ENCODE peak calls at places on chromosomes 2 and 18, in five cellular contexts. N, R, S, F and E are unnamed samples.

GRCh38 chr2:15547100-15547499 is 14.0 kb downstream of the NBAS start:
- DNase-seq in N (no peak), R (no peak), S (peak), F (no peak), E (no peak)

GRCh38 chr2:15828576-15828975 is 111.8 kb upstream of the MYCN start:
- DNase-seq in N (no peak), R (no peak), S (no peak), F (no peak), E (no peak)

GRCh38 chr2:204353823-204354222 is 191.5 kb upstream of the PARD3B start:
- DNase-seq in N (no peak), R (no peak), S (peak), F (no peak), E (no peak)

GRCh38 chr2:158060862-158061435 is 40.7 kb upstream of the UPP2 start:
- DNase-seq in N (no peak), R (peak), S (peak), F (no peak), E (no peak)

GRCh38 chr18:74896390-74896991 is 298.8 kb downstream of the ZNF407 start:
- DNase-seq in N (peak), R (peak), S (peak), F (no peak), E (peak)

GRCh38 chr18:67599277-67599676 is 82.8 kb upstream of the DSEL start:
- DNase-seq in N (no peak), R (no peak), S (peak), F (no peak), E (no peak)

GRCh38 chr18:5237723-5238370 is 40.8 kb upstream of the AKAIN1 start:
- DNase-seq in N (peak), R (peak), S (peak), F (peak), E (peak)

GRCh38 chr2:120305296-120305695 is 40.6 kb upstream of the INHBB start:
- DNase-seq in N (peak), R (no peak), S (no peak), F (no peak), E (no peak)

GRCh38 chr2:124001681-124002080 is 23.4 kb upstream of the CNTNAP5 start:
- DNase-seq in N (no peak), R (no peak), S (no peak), F (no peak), E (no peak)

GRCh38 chr2:125736306-125736705 is 919.7 kb upstream of the GYPC start:
- DNase-seq in N (no peak), R (no peak), S (no peak), F (no peak), E (no peak)

GRCh38 chr2:113980946-113981345 is 91.1 kb downstream of the ACTR3 start:
- DNase-seq in N (no peak), R (no peak), S (peak), F (no peak), E (peak)

GRCh38 chr2:173983414-173983871 is 18.3 kb upstream of the SP3 start:
- DNase-seq in N (peak), R (no peak), S (peak), F (no peak), E (no peak)

GRCh38 chr2:222982010-222982908 is 69.7 kb upstream of the KCNE4 start:
- DNase-seq in N (peak), R (peak), S (peak), F (peak), E (no peak)

GRCh38 chr2:210681481-210681880 is 125.1 kb downstream of the CPS1 start:
- DNase-seq in N (no peak), R (no peak), S (no peak), F (no peak), E (no peak)

GRCh38 chr2:39437522-39438296 is 624 bp upstream of the MAP4K3 start:
- DNase-seq in N (peak), R (peak), S (peak), F (no peak), E (peak)
- TF ChIP-seq POLR2A in N (no peak), R (no peak), S (no peak), F (no peak), E (no peak)

GRCh38 chr2:84865181-84865783 is 15.6 kb downstream of the TRABD2A start:
- DNase-seq in N (no peak), R (no peak), S (peak), F (no peak), E (no peak)

GRCh38 chr2:84866121-84866520 is 14.8 kb downstream of the TRABD2A start:
- DNase-seq in N (no peak), R (no peak), S (peak), F (no peak), E (no peak)

GRCh38 chr2:84858123-84858522 is 22.8 kb downstream of the TRABD2A start:
- DNase-seq in N (no peak), R (no peak), S (no peak), F (no peak), E (no peak)

GRCh38 chr2:84861539-84861938 is 19.3 kb downstream of the TRABD2A start:
- DNase-seq in N (no peak), R (no peak), S (no peak), F (no peak), E (no peak)

DNA sequence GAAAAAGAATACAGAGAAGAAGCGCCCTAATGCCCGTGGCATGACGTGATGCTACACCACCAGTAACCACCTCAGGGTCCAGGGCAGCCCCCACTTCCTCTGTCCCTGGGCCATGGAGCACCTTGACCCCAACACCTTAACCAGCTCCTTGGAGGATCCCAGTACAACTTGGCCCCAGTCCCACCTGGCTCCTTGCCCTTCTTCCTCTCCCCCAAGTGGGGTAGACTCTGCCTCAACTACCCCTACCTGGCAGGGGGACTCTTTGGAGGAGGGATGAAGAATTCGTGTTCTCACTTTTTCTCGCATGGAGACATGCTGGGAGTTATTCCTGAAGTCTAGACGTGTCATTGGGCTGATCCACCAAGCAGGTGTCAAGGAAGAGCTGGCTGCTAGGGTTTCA is 18.9 kb downstream of the TRABD2A start:
- DNase-seq in N (no peak), R (no peak), S (no peak), F (no peak), E (no peak)
- H3K27ac ChIP-seq in N (no peak), R (no peak), S (no peak), F (no peak), E (no peak)

DNA sequence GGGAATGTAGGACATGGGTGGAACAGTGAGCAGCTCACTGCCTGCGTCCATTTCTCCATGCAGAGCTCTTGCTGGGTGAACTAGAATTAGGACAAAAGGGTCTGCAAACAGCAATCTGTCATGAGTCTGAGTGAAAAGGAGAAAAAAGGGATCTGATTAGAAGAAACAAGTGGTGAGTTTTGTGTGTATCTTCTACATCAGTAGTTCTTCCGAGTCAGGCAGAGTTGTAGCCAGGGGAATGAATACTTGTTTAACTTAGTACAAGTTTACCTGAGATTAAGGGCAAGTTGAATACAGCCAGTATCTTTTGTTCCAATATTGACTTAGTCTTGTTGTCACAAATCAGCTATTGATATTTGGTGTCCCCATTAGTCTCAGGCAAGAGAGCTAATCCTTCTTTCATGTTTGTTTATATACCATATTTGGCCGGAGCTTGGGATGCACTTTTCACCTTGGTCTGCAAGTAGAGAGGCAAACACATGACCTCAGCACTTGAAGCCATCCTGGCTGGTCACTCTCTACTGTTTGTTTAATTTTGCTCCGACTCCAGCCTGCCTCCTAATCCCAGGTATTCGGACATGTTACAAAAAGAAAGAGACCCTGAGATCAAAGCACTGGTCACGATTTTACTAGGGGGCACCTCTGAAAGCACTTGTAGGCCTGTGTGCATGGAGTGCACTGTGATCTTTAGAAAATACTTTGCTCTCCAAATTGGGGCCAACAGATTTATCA is 211.0 kb upstream of the NT5C1B start:
- DNase-seq in N (peak), R (no peak), S (no peak), F (no peak), E (no peak)
- TF ChIP-seq CTCF in N (no peak), R (no peak), S (no peak), F (no peak), E (no peak)

GRCh38 chr2:233400961-233401360 is 46.7 kb downstream of the DGKD start:
- DNase-seq in N (no peak), R (no peak), S (no peak), F (no peak), E (no peak)

GRCh38 chr2:233404227-233404626 is 49.9 kb downstream of the DGKD start:
- DNase-seq in N (peak), R (no peak), S (peak), F (no peak), E (no peak)

GRCh38 chr2:233400341-233400740 is 46.0 kb downstream of the DGKD start:
- DNase-seq in N (no peak), R (no peak), S (no peak), F (no peak), E (no peak)

GRCh38 chr2:233402346-233402745 is 48.1 kb downstream of the DGKD start:
- DNase-seq in N (no peak), R (no peak), S (no peak), F (no peak), E (no peak)

DNA sequence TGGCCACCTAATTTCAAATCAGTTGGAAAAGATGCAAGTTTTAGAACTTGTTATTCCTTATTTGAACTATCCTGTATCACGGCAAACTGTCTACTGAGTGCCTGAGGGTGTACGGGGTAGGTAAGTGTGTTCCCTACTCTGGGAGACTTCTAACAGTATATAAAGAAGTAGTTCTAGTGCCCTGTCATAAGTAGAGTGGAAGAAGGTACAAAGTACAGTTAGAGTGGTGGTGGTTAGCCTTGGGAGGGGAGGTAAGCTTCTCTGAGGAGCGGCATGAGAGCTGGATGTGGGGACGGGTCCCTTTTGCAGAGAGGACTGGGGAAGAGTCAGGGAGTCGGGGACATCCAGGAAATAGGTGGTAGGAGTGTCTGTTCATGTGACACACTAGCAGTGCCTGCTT is 48.5 kb downstream of the DGKD start:
- DNase-seq in N (no peak), R (no peak), S (no peak), F (no peak), E (no peak)
- TF ChIP-seq POLR2A in N (no peak), R (no peak), S (no peak), F (no peak), E (no peak)

GRCh38 chr18:421236-422155 is 79.0 kb downstream of the COLEC12 start:
- DNase-seq in N (peak), R (no peak), S (peak), F (no peak), E (no peak)
- H3K27ac ChIP-seq in N (no peak), R (no peak), S (no peak), F (no peak), E (no peak)